ENCODE peak calls at places on chromosomes 6 and 20, in seven cellular contexts. X, T, N, Q, U, Z and I are unnamed samples.
A peak's percentile ranks its signal among the peaks of the same experiment; 100 is the strongest.

GRCh38 chr6:5559651-5560050 is 298.3 kb downstream of the FARS2 start:
- DNase-seq in Z (no peak), N (no peak), Q (no peak), X (no peak), U (no peak), T (no peak), I (no peak)

GRCh38 chr20:62066983-62067433 is 1.3 kb upstream of the TAF4 start:
- DNase-seq in U (no peak), T (no peak), Q (no peak), X (no peak), N (no peak), Z (peak; percentile 65), I (no peak)

GRCh38 chr6:149093643-149094042 is 223.9 kb upstream of the TAB2 start:
- DNase-seq in T (no peak), N (no peak), U (no peak), Q (no peak), X (no peak), Z (no peak), I (no peak)

GRCh38 chr6:7821426-7821825 is 89.2 kb downstream of the TXNDC5 start:
- DNase-seq in U (no peak), Q (peak; percentile 62), N (no peak), T (peak; percentile 67), Z (no peak), X (no peak), I (no peak)

GRCh38 chr6:168355716-168356522 is 36.3 kb upstream of the DACT2 start:
- DNase-seq in Z (no peak), T (peak; percentile 16), Q (peak; percentile 53), N (peak; percentile 56), X (peak; percentile 79), U (no peak), I (no peak)

GRCh38 chr6:133040025-133040838 is 200.9 kb upstream of the EYA4 start:
- DNase-seq in X (peak; percentile 45), T (peak; percentile 28), Q (no peak), N (no peak), Z (no peak), U (no peak), I (no peak)

GRCh38 chr20:58549231-58549630 is 34.0 kb upstream of the APCDD1L start:
- DNase-seq in U (no peak), Q (no peak), N (no peak), X (no peak), T (no peak), Z (no peak), I (no peak)

GRCh38 chr20:6007529-6008103 is 46.2 kb downstream of the LRRN4 start:
- DNase-seq in Q (no peak), U (no peak), T (no peak), N (no peak), X (no peak), Z (no peak), I (no peak)

GRCh38 chr20:62641749-62642665 is at the start of gene SLCO4A1:
- DNase-seq in N (peak; percentile 81), X (peak; percentile 39), Q (peak; percentile 73), T (no peak), Z (peak; percentile 90), U (peak; percentile 75), I (peak; percentile 87)

GRCh38 chr20:20212675-20213096 is 155.2 kb upstream of the INSM1 start:
- DNase-seq in X (no peak), Q (no peak), T (no peak), N (peak; percentile 48), U (no peak), Z (no peak), I (no peak)

GRCh38 chr6:73388433-73388799 is 6.2 kb upstream of the DDX43 start:
- DNase-seq in U (no peak), X (no peak), N (no peak), T (no peak), Z (no peak), Q (peak; percentile 1), I (no peak)

GRCh38 chr6:16901777-16902176 is 140.5 kb upstream of the ATXN1 start:
- DNase-seq in N (peak; percentile 46), X (no peak), Q (peak; percentile 82), U (peak; percentile 83), Z (no peak), T (peak; percentile 82), I (no peak)

GRCh38 chr6:160973856-160974255 is 17.7 kb upstream of the MAP3K4 start:
- DNase-seq in T (peak; percentile 6), N (no peak), Z (no peak), Q (no peak), U (no peak), X (no peak), I (no peak)

GRCh38 chr6:157966990-157967389 is 14.7 kb upstream of the SYNJ2 start:
- DNase-seq in Q (no peak), X (no peak), U (no peak), Z (no peak), T (no peak), N (no peak), I (no peak)

GRCh38 chr6:116267879-116268588 is 11.7 kb downstream of the TSPYL1 start:
- DNase-seq in N (no peak), Z (no peak), T (no peak), Q (no peak), U (no peak), X (no peak), I (no peak)

GRCh38 chr6:89745096-89745495 is 74.5 kb downstream of the MDN1 start:
- DNase-seq in U (no peak), T (no peak), N (no peak), Z (no peak), X (no peak), Q (no peak), I (no peak)

GRCh38 chr20:17530716-17531536 is at the start of gene BFSP1:
- DNase-seq in U (peak; percentile 67), Q (peak; percentile 64), X (peak; percentile 67), T (peak; percentile 33), Z (peak; percentile 24), N (peak; percentile 47), I (no peak)

GRCh38 chr6:122652431-122652830 is 42.2 kb downstream of the PKIB start:
- DNase-seq in N (no peak), X (no peak), T (no peak), Z (no peak), Q (no peak), U (no peak), I (no peak)

GRCh38 chr6:50362706-50363105 is 313.0 kb upstream of the DEFB112 start:
- DNase-seq in Q (no peak), U (no peak), T (no peak), N (no peak), X (no peak), Z (no peak), I (no peak)